ENCODE peak calls at places on chromosomes 1 and 21, in five cellular contexts. P, Z, D, T and M are unnamed samples.

GRCh38 chr21:45577806-45578801 is 35.9 kb upstream of the SLC19A1 start:
- DNase-seq in P (peak; percentile 35), Z (no peak), D (peak; percentile 59), T (peak; percentile 31), M (no peak)

GRCh38 chr1:163535807-163536206 is 214.1 kb downstream of the NUF2 start:
- DNase-seq in P (no peak), Z (peak; percentile 10), D (no peak), T (no peak), M (no peak)

GRCh38 chr1:23980725-23981063 is 567 bp upstream of the SRSF10 start:
- DNase-seq in P (no peak), Z (peak; percentile 75), D (no peak), T (no peak), M (no peak)

GRCh38 chr1:64062941-64063581 is 140.4 kb upstream of the UBE2U start:
- DNase-seq in P (no peak), Z (no peak), D (no peak), T (no peak), M (no peak)

GRCh38 chr1:161008857-161009554 is 11.9 kb downstream of the F11R start:
- DNase-seq in P (no peak), Z (no peak), D (no peak), T (no peak), M (no peak)

GRCh38 chr1:50968884-50969610 is 998 bp upstream of the CDKN2C start:
- DNase-seq in P (no peak), Z (no peak), D (peak; percentile 74), T (peak; percentile 56), M (peak; percentile 49)

GRCh38 chr1:228490120-228491078 is 3.2 kb downstream of the RNF187 start:
- DNase-seq in P (no peak), Z (peak; percentile 6), D (no peak), T (no peak), M (peak; percentile 19)

GRCh38 chr1:151832318-151832984 is 849 bp upstream of the RORC start:
- DNase-seq in P (peak; percentile 95), Z (no peak), D (peak; percentile 86), T (peak; percentile 98), M (peak; percentile 98)

GRCh38 chr21:15793547-15794235 is 63.9 kb downstream of the USP25 start:
- DNase-seq in P (no peak), Z (no peak), D (no peak), T (no peak), M (no peak)

GRCh38 chr1:59008599-59009347 is 224.9 kb upstream of the JUN start:
- DNase-seq in P (no peak), Z (no peak), D (no peak), T (no peak), M (no peak)

GRCh38 chr1:15504436-15504835 is 19.6 kb downstream of the CASP9 start:
- DNase-seq in P (no peak), Z (no peak), D (no peak), T (no peak), M (no peak)
- TF ChIP-seq POLR2AphosphoS5 in P (no peak), Z (no peak), D (no peak), T (no peak), M (no peak)

GRCh38 chr1:241532173-241532553 is at the start of gene KMO:
- DNase-seq in P (no peak), Z (no peak), D (no peak), T (no peak), M (no peak)

GRCh38 chr1:241533375-241534115 is 1.4 kb downstream of the KMO start:
- DNase-seq in P (no peak), Z (no peak), D (no peak), T (no peak), M (no peak)

GRCh38 chr1:241536383-241536782 is 4.2 kb downstream of the KMO start:
- DNase-seq in P (no peak), Z (no peak), D (no peak), T (no peak), M (no peak)

GRCh38 chr1:241531195-241532172 is 694 bp upstream of the KMO start:
- DNase-seq in P (no peak), Z (peak; percentile 63), D (no peak), T (no peak), M (no peak)

DNA sequence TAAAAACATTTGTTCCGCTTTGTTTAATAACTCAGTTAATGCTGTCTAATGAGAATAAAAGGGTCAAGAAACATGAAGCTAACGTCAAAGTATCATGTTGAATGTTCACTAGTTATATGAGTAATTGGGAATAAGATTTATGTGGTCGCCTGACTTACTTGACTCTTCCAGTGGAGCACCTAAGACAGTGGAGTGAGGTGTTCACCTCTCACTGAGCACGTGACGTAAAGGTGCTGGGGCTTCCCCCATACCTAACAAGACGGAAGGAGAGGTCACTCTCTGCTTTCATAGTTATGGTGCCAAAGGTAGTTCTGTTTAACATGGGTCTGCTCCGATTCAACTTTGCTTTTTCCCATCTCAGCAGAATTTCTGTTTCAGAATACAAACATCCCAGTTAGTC is 686 bp downstream of the KMO start:
- DNase-seq in P (no peak), Z (no peak), D (no peak), T (no peak), M (no peak)
- TF ChIP-seq POLR2AphosphoS5 in P (no peak), Z (no peak), D (no peak), T (no peak), M (no peak)

GRCh38 chr1:54334996-54335395 is 71.2 kb downstream of the SSBP3 start:
- DNase-seq in P (no peak), Z (no peak), D (no peak), T (no peak), M (no peak)
- TF ChIP-seq POLR2AphosphoS5 in P (no peak), Z (no peak), D (no peak), T (no peak), M (no peak)

GRCh38 chr1:6158181-6158580 is 21.9 kb downstream of the CHD5 start:
- DNase-seq in P (no peak), Z (no peak), D (no peak), T (no peak), M (no peak)

GRCh38 chr1:6162341-6162740 is 17.8 kb downstream of the CHD5 start:
- DNase-seq in P (no peak), Z (no peak), D (no peak), T (no peak), M (no peak)

GRCh38 chr1:6157132-6157527 is 23.0 kb downstream of the CHD5 start:
- DNase-seq in P (no peak), Z (no peak), D (no peak), T (no peak), M (no peak)

GRCh38 chr1:6154525-6155319 is 25.4 kb downstream of the CHD5 start:
- DNase-seq in P (no peak), Z (no peak), D (no peak), T (no peak), M (no peak)

DNA sequence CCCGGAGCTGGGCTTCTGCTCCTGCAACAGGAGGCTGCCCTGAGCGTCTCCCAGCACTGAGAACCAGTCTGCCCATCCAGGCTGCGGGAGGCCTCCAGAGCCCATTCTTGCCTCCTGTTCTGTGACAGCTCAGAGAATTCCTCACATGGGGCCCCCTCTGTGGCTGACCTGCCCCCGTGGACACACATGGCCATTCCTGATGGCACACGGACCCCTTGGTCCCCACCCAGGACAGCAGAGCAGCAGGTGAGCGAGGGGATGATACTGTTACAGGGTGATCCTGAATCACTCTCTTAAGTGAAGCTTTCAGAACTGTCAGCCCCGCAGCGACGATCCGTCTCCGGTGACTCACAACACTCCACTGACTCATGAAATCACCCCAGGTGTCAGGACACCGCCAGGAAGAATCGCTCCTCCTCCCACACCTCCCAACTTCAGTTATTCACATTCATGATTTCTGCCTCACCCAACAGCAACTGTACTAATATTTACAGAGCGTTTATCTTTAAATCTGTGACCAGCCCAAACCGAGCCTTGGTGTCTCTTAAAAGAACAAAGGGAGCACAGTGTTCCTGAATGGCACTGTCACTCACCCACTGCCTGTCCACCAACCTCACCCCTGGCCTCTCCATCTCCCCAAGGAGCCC is 22.5 kb downstream of the CHD5 start:
- DNase-seq in P (no peak), Z (peak; percentile 75), D (no peak), T (no peak), M (peak; percentile 55)
- TF ChIP-seq POLR2AphosphoS5 in P (no peak), Z (peak; percentile 40), D (no peak), T (no peak), M (peak; percentile 73)